ENCODE peak calls at places on chromosomes 11 and 22, in ten cellular contexts. D is midbrain; Q is tibial nerve; U is heart right ventricle; T is OCI-M1; I is stimulated activated CD4-positive, alpha-beta T cell treated with anti-CD3 and anti-CD28 coated beads, Interleukin-2, amount 100 ng/mL, for 48 hours; K is brain microvascular endothelial cell; B is esophagus muscularis mucosa; N is naive B cell; F is HepG2. C is an unnamed sample.

GRCh38 chr11:12680246-12680939 is 6.2 kb downstream of the TEAD1 start:
- DNase-seq in T (peak), F (peak), U (peak), N (no peak), Q (peak), B (no peak), K (peak), D (peak), I (no peak), C (no peak)

GRCh38 chr11:64560941-64561340 is 30.1 kb upstream of the SLC22A12 start:
- DNase-seq in U (no peak), F (no peak), Q (no peak), T (no peak), D (no peak), N (no peak), K (no peak), B (no peak), I (no peak), C (no peak)

GRCh38 chr11:57306156-57306876 is 18.4 kb downstream of the TNKS1BP1 start:
- DNase-seq in I (no peak), F (peak), N (no peak), B (no peak), U (no peak), Q (no peak), T (no peak), K (no peak), D (no peak), C (no peak)

GRCh38 chr11:134014502-134014901 is 54.4 kb upstream of the JAM3 start:
- DNase-seq in U (peak), B (no peak), Q (no peak), F (no peak), D (no peak), I (no peak), K (no peak), T (peak), N (no peak), C (no peak)

GRCh38 chr22:38246692-38247091 is 26.1 kb downstream of the TMEM184B start:
- DNase-seq in B (no peak), I (no peak), D (peak), T (no peak), N (no peak), U (peak), Q (peak), K (no peak), F (no peak), C (no peak)

GRCh38 chr11:123054301-123055065 is 7.5 kb downstream of the HSPA8 start:
- DNase-seq in K (peak), I (no peak), F (peak), T (peak), U (peak), D (peak), N (peak), B (no peak), Q (peak), C (peak)

GRCh38 chr11:118380571-118380970 is 20.8 kb upstream of the ATP5MG start:
- DNase-seq in I (no peak), U (no peak), Q (no peak), N (no peak), F (no peak), B (no peak), T (no peak), K (no peak), D (no peak), C (no peak)

GRCh38 chr22:22848364-22848866 is 39.2 kb upstream of the IGLL5 start:
- DNase-seq in F (peak), U (peak), Q (peak), T (peak), K (peak), D (peak), I (peak), N (peak), B (peak), C (no peak)

GRCh38 chr22:42693763-42694683 is 26.6 kb downstream of the A4GALT start:
- DNase-seq in N (no peak), T (no peak), K (no peak), F (no peak), B (no peak), D (no peak), Q (no peak), I (no peak), U (no peak), C (no peak)